ENCODE peak calls at places on chromosomes 7 and 10, in five cellular contexts. C is NCI-H1092; M is CD8-positive, alpha-beta T cell; L is chondrocyte; S is effector CD4-positive, alpha-beta T cell. H is an unnamed sample.
A peak's percentile ranks its signal among the peaks of the same experiment; 100 is the strongest.

GRCh38 chr10:125611756-125612155 is 71.2 kb downstream of the TEX36 start:
- DNase-seq in C (no peak), M (no peak), L (no peak), S (no peak), H (no peak)

GRCh38 chr7:104553074-104553473 is 224.7 kb downstream of the LHFPL3 start:
- DNase-seq in C (no peak), M (no peak), L (no peak), S (no peak), H (no peak)

GRCh38 chr7:19939746-19940145 is 166.3 kb upstream of the TMEM196 start:
- DNase-seq in C (no peak), M (no peak), L (no peak), S (no peak), H (no peak)

GRCh38 chr10:112721080-112721698 is 228.9 kb upstream of the TCF7L2 start:
- DNase-seq in C (no peak), M (no peak), L (no peak), S (no peak), H (no peak)

GRCh38 chr7:27238979-27239779 is 3.4 kb upstream of the EVX1 start:
- DNase-seq in C (no peak), M (no peak), L (no peak), S (no peak), H (no peak)

GRCh38 chr7:124702385-124702784 is 63.2 kb downstream of the GPR37 start:
- DNase-seq in C (no peak), M (no peak), L (no peak), S (no peak), H (no peak)

GRCh38 chr10:3672220-3672619 is 112.8 kb downstream of the KLF6 start:
- DNase-seq in C (no peak), M (no peak), L (no peak), S (no peak), H (no peak)

GRCh38 chr7:48144291-48144768 is 26.9 kb upstream of the ABCA13 start:
- DNase-seq in C (no peak), M (no peak), L (no peak), S (no peak), H (no peak)

GRCh38 chr10:48448796-48449195 is 142.3 kb downstream of the MAPK8 start:
- DNase-seq in C (no peak), M (no peak), L (no peak), S (no peak), H (no peak)

GRCh38 chr10:600876-601275 is 88.6 kb downstream of the DIP2C start:
- DNase-seq in C (no peak), M (no peak), L (no peak), S (no peak), H (no peak)

GRCh38 chr10:12633776-12634390 is 284.5 kb downstream of the CAMK1D start:
- DNase-seq in C (no peak), M (no peak), L (no peak), S (no peak), H (no peak)

GRCh38 chr10:28587970-28588290 is 55.0 kb downstream of the WAC start:
- DNase-seq in C (no peak), M (no peak), L (no peak), S (no peak), H (no peak)

GRCh38 chr10:77702166-77702565 is 64.6 kb upstream of the KCNMA1 start:
- DNase-seq in C (no peak), M (no peak), L (no peak), S (no peak), H (no peak)

GRCh38 chr10:2791774-2792443 is 275.4 kb upstream of the PFKP start:
- DNase-seq in C (no peak), M (no peak), L (no peak), S (no peak), H (no peak)

GRCh38 chr7:140035400-140036223 is 27.1 kb downstream of the PARP12 start:
- DNase-seq in C (no peak), M (no peak), L (no peak), S (no peak), H (no peak)

GRCh38 chr7:90834771-90835170 is 238.7 kb downstream of the CDK14 start:
- DNase-seq in C (no peak), M (no peak), L (no peak), S (no peak), H (no peak)

GRCh38 chr10:101014966-101015581 is 15.5 kb downstream of the LZTS2 start:
- DNase-seq in C (no peak), M (no peak), L (peak; percentile 68), S (no peak), H (no peak)